ENCODE peak calls at places on chromosomes 12 and 14, in five cellular contexts. One of them, this sample, is unnamed.

GRCh38 chr12:124347805-124348658 is 53.1 kb downstream of the RFLNA start:
- DNase-seq in activated CD8-positive, alpha-beta T cell treated with anti-CD3 and anti-CD28 coated beads for 36 hours: peak; percentile 38
- DNase-seq in H9: no peak
- DNase-seq in OCI-LY7: peak; percentile 23
- DNase-seq in psoas muscle: no peak
- DNase-seq in this sample: no peak

GRCh38 chr12:89140141-89140540 is 212.2 kb downstream of the DUSP6 start:
- DNase-seq in activated CD8-positive, alpha-beta T cell treated with anti-CD3 and anti-CD28 coated beads for 36 hours: no peak
- DNase-seq in H9: no peak
- DNase-seq in OCI-LY7: no peak
- DNase-seq in psoas muscle: no peak
- DNase-seq in this sample: no peak

GRCh38 chr14:24965934-24966593 is 83.9 kb downstream of the STXBP6 start:
- DNase-seq in activated CD8-positive, alpha-beta T cell treated with anti-CD3 and anti-CD28 coated beads for 36 hours: no peak
- DNase-seq in H9: no peak
- DNase-seq in OCI-LY7: no peak
- DNase-seq in psoas muscle: peak; percentile 25
- DNase-seq in this sample: no peak

GRCh38 chr14:73943083-73943482 is 6.8 kb downstream of the FAM161B start:
- DNase-seq in activated CD8-positive, alpha-beta T cell treated with anti-CD3 and anti-CD28 coated beads for 36 hours: no peak
- DNase-seq in H9: no peak
- DNase-seq in OCI-LY7: no peak
- DNase-seq in psoas muscle: no peak
- DNase-seq in this sample: no peak

GRCh38 chr12:109744991-109745942 is 31.6 kb downstream of the FAM222A start:
- DNase-seq in activated CD8-positive, alpha-beta T cell treated with anti-CD3 and anti-CD28 coated beads for 36 hours: no peak
- DNase-seq in H9: no peak
- DNase-seq in OCI-LY7: no peak
- DNase-seq in psoas muscle: no peak
- DNase-seq in this sample: no peak

GRCh38 chr14:83255015-83255726 is 1721.5 kb upstream of the SEL1L start:
- DNase-seq in activated CD8-positive, alpha-beta T cell treated with anti-CD3 and anti-CD28 coated beads for 36 hours: no peak
- DNase-seq in H9: no peak
- DNase-seq in OCI-LY7: no peak
- DNase-seq in psoas muscle: no peak
- DNase-seq in this sample: no peak

GRCh38 chr14:91867316-91867988 is at the start of gene TC2N:
- DNase-seq in activated CD8-positive, alpha-beta T cell treated with anti-CD3 and anti-CD28 coated beads for 36 hours: peak; percentile 83
- DNase-seq in H9: no peak
- DNase-seq in OCI-LY7: no peak
- DNase-seq in psoas muscle: no peak
- DNase-seq in this sample: no peak

GRCh38 chr14:103073876-103074698 is 9.9 kb upstream of the LBHD2 start:
- DNase-seq in activated CD8-positive, alpha-beta T cell treated with anti-CD3 and anti-CD28 coated beads for 36 hours: no peak
- DNase-seq in H9: no peak
- DNase-seq in OCI-LY7: no peak
- DNase-seq in psoas muscle: no peak
- DNase-seq in this sample: peak; percentile 64

GRCh38 chr14:97707603-97708002 is 910.4 kb downstream of the VRK1 start:
- DNase-seq in activated CD8-positive, alpha-beta T cell treated with anti-CD3 and anti-CD28 coated beads for 36 hours: peak; percentile 47
- DNase-seq in H9: no peak
- DNase-seq in OCI-LY7: no peak
- DNase-seq in psoas muscle: no peak
- DNase-seq in this sample: no peak

GRCh38 chr12:121467638-121468403 is 67.9 kb downstream of the RNF34 start:
- DNase-seq in activated CD8-positive, alpha-beta T cell treated with anti-CD3 and anti-CD28 coated beads for 36 hours: no peak
- DNase-seq in H9: peak; percentile 81
- DNase-seq in OCI-LY7: no peak
- DNase-seq in psoas muscle: no peak
- DNase-seq in this sample: no peak

GRCh38 chr14:32078030-32078793 is 1.1 kb downstream of the ARHGAP5 start:
- DNase-seq in activated CD8-positive, alpha-beta T cell treated with anti-CD3 and anti-CD28 coated beads for 36 hours: no peak
- DNase-seq in H9: no peak
- DNase-seq in OCI-LY7: peak; percentile 8
- DNase-seq in psoas muscle: peak; percentile 26
- DNase-seq in this sample: peak; percentile 17

GRCh38 chr14:77612011-77612620 is 4.3 kb downstream of the SPTLC2 start:
- DNase-seq in activated CD8-positive, alpha-beta T cell treated with anti-CD3 and anti-CD28 coated beads for 36 hours: no peak
- DNase-seq in H9: no peak
- DNase-seq in OCI-LY7: no peak
- DNase-seq in psoas muscle: no peak
- DNase-seq in this sample: no peak

GRCh38 chr14:31164115-31164514 is 43.5 kb downstream of the HECTD1 start:
- DNase-seq in activated CD8-positive, alpha-beta T cell treated with anti-CD3 and anti-CD28 coated beads for 36 hours: no peak
- DNase-seq in H9: no peak
- DNase-seq in OCI-LY7: no peak
- DNase-seq in psoas muscle: no peak
- DNase-seq in this sample: no peak

GRCh38 chr12:49750027-49750977 is 8.9 kb downstream of the TMBIM6 start:
- DNase-seq in activated CD8-positive, alpha-beta T cell treated with anti-CD3 and anti-CD28 coated beads for 36 hours: peak; percentile 85
- DNase-seq in H9: no peak
- DNase-seq in OCI-LY7: peak; percentile 44
- DNase-seq in psoas muscle: no peak
- DNase-seq in this sample: no peak

DNA sequence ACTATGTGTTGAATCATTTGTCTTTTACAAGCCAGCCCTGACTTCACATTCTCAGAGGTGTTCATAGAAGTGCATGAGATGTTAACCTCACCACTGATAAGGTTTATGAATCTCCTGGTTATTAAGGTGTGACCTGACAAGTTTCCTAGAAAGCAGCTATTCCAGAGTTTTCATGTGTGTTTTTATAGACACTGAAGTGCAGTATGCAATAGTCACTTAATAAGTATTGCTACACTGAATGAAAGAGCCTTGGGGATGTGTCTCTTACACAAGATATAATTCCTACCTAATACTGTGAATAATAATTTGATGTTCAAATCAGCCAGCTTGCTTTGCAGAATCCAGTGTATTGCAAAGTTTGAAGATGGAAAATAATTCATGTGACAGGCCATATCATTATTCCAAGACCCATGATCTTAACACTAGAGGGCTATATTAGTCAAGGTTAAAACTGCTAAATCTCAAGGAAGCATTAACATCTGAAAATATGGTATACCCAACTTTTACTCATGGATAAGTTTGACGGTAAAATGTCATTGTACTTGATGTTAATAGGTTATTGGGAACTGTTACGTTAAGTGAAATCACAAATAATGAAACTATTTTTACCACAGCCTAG is 13.0 kb downstream of the SLC25A3 start:
- DNase-seq in activated CD8-positive, alpha-beta T cell treated with anti-CD3 and anti-CD28 coated beads for 36 hours: no peak
- DNase-seq in H9: no peak
- DNase-seq in OCI-LY7: no peak
- DNase-seq in psoas muscle: no peak
- DNase-seq in this sample: no peak
- TF ChIP-seq CTCF in activated CD8-positive, alpha-beta T cell treated with anti-CD3 and anti-CD28 coated beads for 36 hours: no peak
- TF ChIP-seq CTCF in H9: no peak
- TF ChIP-seq CTCF in OCI-LY7: peak; percentile 49
- TF ChIP-seq CTCF in psoas muscle: no peak
- TF ChIP-seq CTCF in this sample: no peak

GRCh38 chr12:26122681-26123481 is 2.0 kb downstream of the BHLHE41 start:
- DNase-seq in activated CD8-positive, alpha-beta T cell treated with anti-CD3 and anti-CD28 coated beads for 36 hours: peak; percentile 50
- DNase-seq in H9: peak; percentile 56
- DNase-seq in OCI-LY7: no peak
- DNase-seq in psoas muscle: peak; percentile 75
- DNase-seq in this sample: peak; percentile 71
- TF ChIP-seq CTCF in activated CD8-positive, alpha-beta T cell treated with anti-CD3 and anti-CD28 coated beads for 36 hours: no peak
- TF ChIP-seq CTCF in H9: no peak
- TF ChIP-seq CTCF in OCI-LY7: no peak
- TF ChIP-seq CTCF in psoas muscle: no peak
- TF ChIP-seq CTCF in this sample: peak; percentile 25

DNA sequence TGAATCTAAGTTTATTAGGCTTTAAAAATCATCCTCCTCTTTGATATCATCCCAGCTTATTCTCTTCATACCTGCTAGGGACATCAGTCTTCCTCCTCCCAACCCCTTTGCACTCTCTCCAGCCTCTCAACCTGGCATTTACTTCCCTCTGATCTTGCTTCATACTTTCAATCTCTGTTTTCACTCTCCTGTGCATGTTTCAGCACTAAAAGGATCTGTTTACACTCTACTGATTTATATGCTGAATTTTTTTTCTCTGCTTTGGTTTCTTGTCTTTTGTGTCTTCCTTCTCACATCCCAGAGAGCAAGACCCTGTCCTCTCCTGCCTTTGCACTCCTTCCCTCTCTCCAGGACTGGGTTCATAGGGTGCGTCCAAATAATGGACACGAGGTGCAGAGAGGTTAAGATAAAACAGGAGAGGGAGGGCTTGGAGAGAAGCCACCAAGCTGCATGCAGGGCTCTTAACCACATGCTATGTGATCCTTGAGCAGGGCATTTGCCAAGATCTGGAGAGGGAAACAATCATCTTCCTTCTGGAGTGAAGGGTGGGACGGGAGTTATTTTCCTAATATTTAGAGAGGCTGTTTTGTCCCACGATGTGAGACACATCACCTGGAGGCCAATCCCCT is 3.0 kb upstream of the CISTR start:
- DNase-seq in activated CD8-positive, alpha-beta T cell treated with anti-CD3 and anti-CD28 coated beads for 36 hours: no peak
- DNase-seq in H9: no peak
- DNase-seq in OCI-LY7: peak; percentile 49
- DNase-seq in psoas muscle: no peak
- DNase-seq in this sample: no peak
- TF ChIP-seq CTCF in activated CD8-positive, alpha-beta T cell treated with anti-CD3 and anti-CD28 coated beads for 36 hours: no peak
- TF ChIP-seq CTCF in H9: no peak
- TF ChIP-seq CTCF in OCI-LY7: no peak
- TF ChIP-seq CTCF in psoas muscle: no peak
- TF ChIP-seq CTCF in this sample: no peak

GRCh38 chr12:6084261-6084968 is 40.1 kb downstream of the VWF start:
- DNase-seq in activated CD8-positive, alpha-beta T cell treated with anti-CD3 and anti-CD28 coated beads for 36 hours: no peak
- DNase-seq in H9: peak; percentile 76
- DNase-seq in OCI-LY7: no peak
- DNase-seq in psoas muscle: peak; percentile 14
- DNase-seq in this sample: no peak
- TF ChIP-seq CTCF in activated CD8-positive, alpha-beta T cell treated with anti-CD3 and anti-CD28 coated beads for 36 hours: no peak
- TF ChIP-seq CTCF in H9: no peak
- TF ChIP-seq CTCF in OCI-LY7: no peak
- TF ChIP-seq CTCF in psoas muscle: no peak
- TF ChIP-seq CTCF in this sample: no peak

GRCh38 chr12:56900583-56900982 is 33.6 kb downstream of the SDR9C7 start:
- DNase-seq in activated CD8-positive, alpha-beta T cell treated with anti-CD3 and anti-CD28 coated beads for 36 hours: peak; percentile 3
- DNase-seq in H9: no peak
- DNase-seq in OCI-LY7: no peak
- DNase-seq in psoas muscle: no peak
- DNase-seq in this sample: no peak
- TF ChIP-seq CTCF in activated CD8-positive, alpha-beta T cell treated with anti-CD3 and anti-CD28 coated beads for 36 hours: no peak
- TF ChIP-seq CTCF in H9: no peak
- TF ChIP-seq CTCF in OCI-LY7: no peak
- TF ChIP-seq CTCF in psoas muscle: no peak
- TF ChIP-seq CTCF in this sample: no peak

GRCh38 chr12:12608557-12608957 is 3.1 kb upstream of the CREBL2 start:
- DNase-seq in activated CD8-positive, alpha-beta T cell treated with anti-CD3 and anti-CD28 coated beads for 36 hours: peak; percentile 35
- DNase-seq in H9: no peak
- DNase-seq in OCI-LY7: peak; percentile 12
- DNase-seq in psoas muscle: no peak
- DNase-seq in this sample: peak; percentile 59
- TF ChIP-seq CTCF in activated CD8-positive, alpha-beta T cell treated with anti-CD3 and anti-CD28 coated beads for 36 hours: no peak
- TF ChIP-seq CTCF in H9: peak; percentile 10
- TF ChIP-seq CTCF in OCI-LY7: peak; percentile 33
- TF ChIP-seq CTCF in psoas muscle: no peak
- TF ChIP-seq CTCF in this sample: peak; percentile 16

GRCh38 chr12:132373967-132374820 is 44.8 kb upstream of the GALNT9 start:
- DNase-seq in activated CD8-positive, alpha-beta T cell treated with anti-CD3 and anti-CD28 coated beads for 36 hours: no peak
- DNase-seq in H9: no peak
- DNase-seq in OCI-LY7: no peak
- DNase-seq in psoas muscle: no peak
- DNase-seq in this sample: no peak
- TF ChIP-seq CTCF in activated CD8-positive, alpha-beta T cell treated with anti-CD3 and anti-CD28 coated beads for 36 hours: no peak
- TF ChIP-seq CTCF in H9: peak; percentile 47
- TF ChIP-seq CTCF in OCI-LY7: no peak
- TF ChIP-seq CTCF in psoas muscle: no peak
- TF ChIP-seq CTCF in this sample: no peak

DNA sequence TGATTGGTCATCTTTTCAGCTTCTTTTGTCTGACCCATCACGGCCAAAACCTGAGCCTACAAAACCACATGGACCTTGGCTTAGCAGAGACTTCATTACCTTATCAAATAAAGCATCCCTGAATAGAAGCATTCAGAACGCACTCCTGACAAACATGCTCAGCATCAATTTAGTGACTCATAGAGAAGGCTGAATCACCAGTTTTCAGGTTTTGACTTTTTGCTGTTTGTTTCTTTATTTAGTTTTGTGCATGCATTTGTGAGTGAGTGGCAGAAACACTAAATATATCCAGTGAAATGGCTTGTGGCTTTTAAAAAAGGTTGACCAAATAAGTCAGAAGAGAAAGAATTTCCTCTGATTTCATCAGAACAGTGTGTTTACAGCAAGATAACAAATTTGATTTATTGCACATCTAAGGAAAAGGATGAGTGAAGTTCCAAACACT is 19.0 kb upstream of the OVCH1 start:
- DNase-seq in activated CD8-positive, alpha-beta T cell treated with anti-CD3 and anti-CD28 coated beads for 36 hours: no peak
- DNase-seq in H9: no peak
- DNase-seq in OCI-LY7: no peak
- DNase-seq in psoas muscle: no peak
- DNase-seq in this sample: no peak
- TF ChIP-seq CTCF in activated CD8-positive, alpha-beta T cell treated with anti-CD3 and anti-CD28 coated beads for 36 hours: no peak
- TF ChIP-seq CTCF in H9: no peak
- TF ChIP-seq CTCF in OCI-LY7: no peak
- TF ChIP-seq CTCF in psoas muscle: no peak
- TF ChIP-seq CTCF in this sample: no peak

DNA sequence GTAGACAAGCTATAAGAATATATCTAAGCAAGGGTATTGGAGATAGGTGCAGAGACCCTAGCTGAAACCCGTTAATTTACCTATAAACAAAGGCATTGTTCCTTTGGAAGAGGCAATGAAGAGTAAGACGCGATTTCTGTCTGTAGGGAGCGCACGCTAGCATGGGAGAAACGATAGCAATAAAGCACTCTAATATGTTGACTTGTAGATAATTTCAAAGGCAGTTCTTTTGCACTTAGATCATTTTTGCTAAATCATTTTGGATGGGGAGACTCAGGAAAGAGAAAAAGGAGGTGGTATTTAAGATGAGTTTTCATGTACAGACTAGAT is 648 bp downstream of the CCDC77 start:
- DNase-seq in activated CD8-positive, alpha-beta T cell treated with anti-CD3 and anti-CD28 coated beads for 36 hours: peak; percentile 31
- DNase-seq in H9: no peak
- DNase-seq in OCI-LY7: peak; percentile 57
- DNase-seq in psoas muscle: no peak
- DNase-seq in this sample: no peak
- TF ChIP-seq CTCF in activated CD8-positive, alpha-beta T cell treated with anti-CD3 and anti-CD28 coated beads for 36 hours: peak; percentile 18
- TF ChIP-seq CTCF in H9: peak; percentile 47
- TF ChIP-seq CTCF in OCI-LY7: peak; percentile 73
- TF ChIP-seq CTCF in psoas muscle: no peak
- TF ChIP-seq CTCF in this sample: no peak